ENCODE peak calls at places on chromosomes 5 and 9, in nine cellular contexts. H is activated CD8-positive, alpha-beta memory T cell treated with anti-CD3 and anti-CD28 coated beads, Interleukin-2, amount 50 U/mL, for 4 hours; C is COR-L47; I is neuronal stem cell; S is fibroblast of the conjunctiva; V is cardiac fibroblast; Z is GM10248; R is stimulated activated CD8-positive, alpha-beta memory T cell treated with anti-CD3 and anti-CD28 coated beads, Interleukin-12 subunit alpha, Interleukin-12 subunit beta, amount 100 ng/mL, for 1 hour; O is RPMI8226. U is an unnamed sample.

GRCh38 chr9:20808002-20808401 is 123.9 kb downstream of the FOCAD start:
- DNase-seq in H (no peak), C (no peak), I (no peak), S (no peak), V (no peak), Z (no peak), R (no peak), O (no peak), U (no peak)

GRCh38 chr5:173487296-173487695 is 129.2 kb downstream of the BOD1 start:
- DNase-seq in H (no peak), C (no peak), I (no peak), S (no peak), V (no peak), Z (no peak), R (no peak), O (no peak), U (no peak)

GRCh38 chr5:78522476-78523105 is 126.0 kb downstream of the LHFPL2 start:
- DNase-seq in H (no peak), C (no peak), I (no peak), S (no peak), V (no peak), Z (no peak), R (no peak), O (no peak), U (no peak)

GRCh38 chr9:111483419-111483861 is 743 bp downstream of the ECPAS start:
- DNase-seq in H (peak), C (peak), I (peak), S (no peak), V (no peak), Z (peak), R (peak), O (peak), U (no peak)

GRCh38 chr9:109852561-109852960 is 72.6 kb downstream of the PALM2AKAP2 start:
- DNase-seq in H (no peak), C (no peak), I (no peak), S (no peak), V (no peak), Z (no peak), R (no peak), O (no peak), U (no peak)

GRCh38 chr5:107817436-107817835 is 146.7 kb upstream of the EFNA5 start:
- DNase-seq in H (no peak), C (no peak), I (no peak), S (no peak), V (no peak), Z (no peak), R (no peak), O (no peak), U (no peak)

GRCh38 chr5:51983161-51983560 is 599.9 kb downstream of the ISL1 start:
- DNase-seq in H (no peak), C (no peak), I (no peak), S (no peak), V (no peak), Z (no peak), R (no peak), O (peak), U (no peak)

GRCh38 chr9:95763983-95764382 is 111.5 kb upstream of the ERCC6L2 start:
- DNase-seq in H (no peak), C (no peak), I (no peak), S (no peak), V (no peak), Z (no peak), R (no peak), O (no peak), U (no peak)

GRCh38 chr5:25516136-25516535 is 871.4 kb upstream of the CDH10 start:
- DNase-seq in H (no peak), C (no peak), I (no peak), S (no peak), V (no peak), Z (no peak), R (no peak), O (no peak), U (no peak)

GRCh38 chr5:57175586-57175985 is 1.7 kb downstream of the GPBP1 start:
- DNase-seq in H (no peak), C (no peak), I (no peak), S (no peak), V (no peak), Z (peak), R (no peak), O (peak), U (no peak)

GRCh38 chr5:97534166-97534565 is 351.1 kb upstream of the RIOK2 start:
- DNase-seq in H (no peak), C (peak), I (peak), S (peak), V (peak), Z (peak), R (no peak), O (peak), U (peak)

GRCh38 chr5:76626738-76627137 is 3.5 kb upstream of the F2RL2 start:
- DNase-seq in H (no peak), C (no peak), I (no peak), S (no peak), V (no peak), Z (no peak), R (no peak), O (no peak), U (no peak)

GRCh38 chr9:98990181-98990870 is 46.6 kb downstream of the COL15A1 start:
- DNase-seq in H (no peak), C (no peak), I (no peak), S (no peak), V (no peak), Z (no peak), R (no peak), O (no peak), U (no peak)

GRCh38 chr5:132251220-132251725 is 6.2 kb upstream of the PDLIM4 start:
- DNase-seq in H (no peak), C (no peak), I (no peak), S (no peak), V (peak), Z (no peak), R (no peak), O (no peak), U (peak)

GRCh38 chr9:132588098-132588497 is 5.7 kb downstream of the BARHL1 start:
- DNase-seq in H (no peak), C (no peak), I (no peak), S (no peak), V (no peak), Z (no peak), R (no peak), O (no peak), U (no peak)

GRCh38 chr5:173792781-173793547 is 95.2 kb upstream of the CPEB4 start:
- DNase-seq in H (no peak), C (no peak), I (no peak), S (no peak), V (no peak), Z (no peak), R (no peak), O (no peak), U (no peak)

GRCh38 chr5:103475629-103476240 is 86.9 kb downstream of the NUDT12 start:
- DNase-seq in H (no peak), C (peak), I (peak), S (peak), V (peak), Z (peak), R (no peak), O (peak), U (peak)

GRCh38 chr5:106780355-106780754 is 890.4 kb downstream of the EFNA5 start:
- DNase-seq in H (no peak), C (no peak), I (no peak), S (no peak), V (no peak), Z (no peak), R (no peak), O (no peak), U (no peak)

GRCh38 chr5:100505984-100506670 is 29.0 kb upstream of the FAM174A start:
- DNase-seq in H (no peak), C (no peak), I (no peak), S (peak), V (peak), Z (no peak), R (no peak), O (peak), U (peak)

GRCh38 chr5:139104577-139105271 is 93.4 kb downstream of the SIL1 start:
- DNase-seq in H (no peak), C (no peak), I (no peak), S (peak), V (peak), Z (no peak), R (no peak), O (no peak), U (peak)

GRCh38 chr5:57650360-57651069 is 167.9 kb upstream of the ACTBL2 start:
- DNase-seq in H (no peak), C (peak), I (no peak), S (peak), V (peak), Z (peak), R (no peak), O (peak), U (peak)

GRCh38 chr5:54309237-54309636 is 1.1 kb downstream of the ARL15 start:
- DNase-seq in H (no peak), C (no peak), I (no peak), S (no peak), V (peak), Z (no peak), R (no peak), O (no peak), U (peak)

GRCh38 chr9:37151802-37152201 is 31.4 kb downstream of the ZCCHC7 start:
- DNase-seq in H (no peak), C (no peak), I (no peak), S (no peak), V (no peak), Z (no peak), R (no peak), O (no peak), U (no peak)

GRCh38 chr5:13957032-13957645 is 12.7 kb upstream of the DNAH5 start:
- DNase-seq in H (no peak), C (peak), I (peak), S (peak), V (peak), Z (peak), R (no peak), O (peak), U (peak)

GRCh38 chr5:171820561-171820960 is 34.9 kb downstream of the SMIM23 start:
- DNase-seq in H (no peak), C (no peak), I (no peak), S (no peak), V (no peak), Z (no peak), R (no peak), O (no peak), U (no peak)

GRCh38 chr9:125586173-125586512 is 120.9 kb downstream of the MAPKAP1 start:
- DNase-seq in H (no peak), C (no peak), I (no peak), S (no peak), V (no peak), Z (no peak), R (no peak), O (no peak), U (no peak)

GRCh38 chr9:21810881-21811280 is 8.4 kb downstream of the MTAP start:
- DNase-seq in H (no peak), C (no peak), I (no peak), S (no peak), V (no peak), Z (no peak), R (no peak), O (no peak), U (no peak)

GRCh38 chr9:21523021-21524014 is 41.2 kb upstream of the IFNE start:
- DNase-seq in H (no peak), C (no peak), I (no peak), S (no peak), V (no peak), Z (no peak), R (no peak), O (no peak), U (no peak)

GRCh38 chr5:136427421-136427820 is 62.1 kb upstream of the TRPC7 start:
- DNase-seq in H (no peak), C (no peak), I (no peak), S (no peak), V (no peak), Z (no peak), R (no peak), O (no peak), U (no peak)

GRCh38 chr9:83154087-83154736 is 91.3 kb upstream of the RASEF start:
- DNase-seq in H (no peak), C (no peak), I (no peak), S (no peak), V (peak), Z (no peak), R (no peak), O (peak), U (peak)

GRCh38 chr9:123543492-123543891 is 187.5 kb downstream of the CRB2 start:
- DNase-seq in H (no peak), C (no peak), I (no peak), S (no peak), V (no peak), Z (no peak), R (no peak), O (no peak), U (no peak)